ENCODE peak calls at places on chromosomes 2 and 18, in five cellular contexts. Y is LoVo, N is neuronal stem cell, I is cardiac fibroblast, O is MV-4-11. M is an unnamed sample.

GRCh38 chr2:72983500-72984039 is 66.3 kb downstream of the EMX1 start:
- DNase-seq in Y (no peak), N (no peak), I (no peak), O (no peak), M (no peak)

GRCh38 chr2:72887836-72888437 is 729 bp downstream of the SPR start:
- DNase-seq in Y (peak; percentile 87), N (peak; percentile 85), I (peak; percentile 91), O (peak; percentile 64), M (peak; percentile 94)

GRCh38 chr2:136130045-136130444 is 12.1 kb upstream of the CXCR4 start:
- DNase-seq in Y (no peak), N (no peak), I (no peak), O (no peak), M (no peak)

GRCh38 chr2:43217228-43218220 is 8.9 kb downstream of the ZFP36L2 start:
- DNase-seq in Y (no peak), N (peak; percentile 52), I (no peak), O (no peak), M (peak; percentile 62)

GRCh38 chr2:212548459-212548815 is 9.8 kb upstream of the ERBB4 start:
- DNase-seq in Y (no peak), N (no peak), I (peak; percentile 57), O (no peak), M (peak; percentile 45)

GRCh38 chr18:37243756-37244155 is 321.8 kb downstream of the CELF4 start:
- DNase-seq in Y (no peak), N (no peak), I (no peak), O (no peak), M (no peak)

GRCh38 chr2:39275016-39275415 is 31.2 kb upstream of the CDKL4 start:
- DNase-seq in Y (no peak), N (no peak), I (no peak), O (no peak), M (no peak)

GRCh38 chr2:17792515-17792914 is 23.7 kb upstream of the MSGN1 start:
- DNase-seq in Y (no peak), N (no peak), I (peak; percentile 20), O (peak; percentile 49), M (no peak)

GRCh38 chr2:26770986-26771586 is 7.0 kb downstream of the SLC35F6 start:
- DNase-seq in Y (peak; percentile 42), N (no peak), I (peak; percentile 93), O (no peak), M (peak; percentile 56)

GRCh38 chr2:152762202-152762601 is 43.8 kb downstream of the ARL6IP6 start:
- DNase-seq in Y (no peak), N (peak; percentile 6), I (peak; percentile 90), O (peak; percentile 10), M (peak; percentile 8)

M was measured in hepatocyte.